ENCODE peak calls at places on chromosome 5, in five cellular contexts. R, E, O, M and W are unnamed samples.

GRCh38 chr5:80141681-80142080 is 106.5 kb downstream of the THBS4 start:
- ATAC-seq in O (no peak), R (no peak), E (no peak), M (peak; percentile 69), W (no peak)

GRCh38 chr5:137320056-137321045 is 178.8 kb downstream of the SPOCK1 start:
- ATAC-seq in O (peak; percentile 56), E (no peak), M (no peak), R (peak; percentile 36), W (no peak)

GRCh38 chr5:172816887-172817418 is 17.1 kb upstream of the ERGIC1 start:
- ATAC-seq in E (peak; percentile 72), O (no peak), M (no peak), R (peak; percentile 84), W (no peak)

GRCh38 chr5:152501294-152501693 is 96.2 kb upstream of the NMUR2 start:
- ATAC-seq in R (no peak), O (peak; percentile 66), E (no peak), M (no peak), W (no peak)

GRCh38 chr5:65062684-65063083 is 294.0 kb downstream of the CWC27 start:
- ATAC-seq in E (no peak), O (no peak), R (no peak), M (no peak), W (peak; percentile 91)

GRCh38 chr5:139459451-139459934 is 3.0 kb downstream of the ECSCR start:
- ATAC-seq in E (peak; percentile 50), M (no peak), R (no peak), O (peak; percentile 66), W (peak; percentile 44)

GRCh38 chr5:81630721-81631120 is 120.2 kb downstream of the SSBP2 start:
- ATAC-seq in O (peak; percentile 8), M (no peak), R (no peak), E (no peak), W (no peak)

GRCh38 chr5:40879163-40879942 is 29.9 kb upstream of the C7 start:
- ATAC-seq in E (peak; percentile 33), O (peak; percentile 67), R (peak; percentile 83), M (no peak), W (peak; percentile 48)

GRCh38 chr5:78660401-78660800 is 11.8 kb upstream of the LHFPL2 start:
- ATAC-seq in E (no peak), O (no peak), R (peak; percentile 67), M (no peak), W (no peak)

GRCh38 chr5:166282939-166283338 is 2008.5 kb upstream of the WWC1 start:
- ATAC-seq in M (no peak), R (no peak), O (no peak), E (no peak), W (no peak)

GRCh38 chr5:6291961-6292360 is 86.4 kb downstream of the MED10 start:
- ATAC-seq in E (peak; percentile 75), R (peak; percentile 80), O (peak; percentile 74), M (no peak), W (no peak)

GRCh38 chr5:39775058-39775457 is 350.3 kb upstream of the DAB2 start:
- ATAC-seq in M (no peak), E (no peak), O (no peak), R (no peak), W (no peak)

GRCh38 chr5:62296998-62297397 is 9.0 kb upstream of the KIF2A start:
- ATAC-seq in O (peak; percentile 31), M (no peak), E (no peak), R (no peak), W (no peak)

GRCh38 chr5:131224387-131225191 is 39.3 kb upstream of the CDC42SE2 start:
- ATAC-seq in M (peak; percentile 53), R (peak; percentile 39), E (peak; percentile 74), O (peak; percentile 82), W (peak; percentile 58)

GRCh38 chr5:89299998-89300397 is 417.0 kb upstream of the MEF2C start:
- ATAC-seq in M (no peak), R (no peak), E (no peak), O (no peak), W (no peak)

GRCh38 chr5:109714592-109714991 is 24.9 kb downstream of the MAN2A1 start:
- ATAC-seq in R (peak; percentile 75), E (peak; percentile 41), M (no peak), O (no peak), W (no peak)

GRCh38 chr5:52751137-52751536 is 36.6 kb upstream of the ITGA1 start:
- ATAC-seq in O (no peak), M (no peak), E (no peak), R (no peak), W (no peak)

GRCh38 chr5:119368238-119368630 is 12.4 kb downstream of the TNFAIP8 start:
- ATAC-seq in E (no peak), M (no peak), R (no peak), O (peak; percentile 35), W (no peak)

GRCh38 chr5:119339344-119339743 is 16.5 kb upstream of the TNFAIP8 start:
- ATAC-seq in M (no peak), R (no peak), E (no peak), O (no peak), W (no peak)

GRCh38 chr5:93022770-93023169 is 558.2 kb downstream of the NR2F1-AS1 start:
- ATAC-seq in E (no peak), O (no peak), R (no peak), M (no peak), W (no peak)

DNA sequence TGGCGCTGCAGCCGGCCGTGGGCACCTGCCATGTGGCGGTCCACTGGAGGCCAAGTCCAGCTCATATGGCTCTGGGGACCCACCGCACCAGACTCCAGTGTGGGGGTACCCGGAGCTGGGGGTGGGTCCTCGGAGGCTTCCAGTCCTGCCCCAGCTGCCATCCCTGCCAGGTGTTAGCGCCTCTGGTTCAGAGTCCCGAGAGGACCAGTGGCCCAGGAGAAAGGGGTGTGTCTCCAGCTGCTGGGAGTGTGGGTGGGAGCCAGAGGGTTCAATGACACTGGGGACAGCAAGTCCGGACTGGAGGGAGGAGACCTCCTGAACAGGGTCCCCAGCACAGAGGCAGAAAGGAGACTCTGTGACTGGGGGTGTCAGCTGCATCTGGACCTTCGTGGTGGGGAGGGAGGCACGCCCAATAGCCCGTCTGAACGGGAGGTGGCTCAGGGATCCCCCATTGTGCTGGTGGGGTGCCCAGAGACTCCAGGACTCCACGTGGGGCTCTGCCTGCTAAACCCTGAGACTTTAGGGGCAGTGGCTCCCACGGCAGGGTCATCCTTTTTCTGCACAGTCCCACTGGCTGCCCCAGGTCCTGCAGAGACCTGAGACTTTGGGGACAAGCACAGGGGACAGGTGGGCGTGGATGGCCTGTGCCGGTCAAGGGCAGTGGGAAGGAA is 2.4 kb upstream of the AHRR start:
- ATAC-seq in M (no peak), O (no peak), R (no peak), E (peak; percentile 14), W (no peak)
- TF ChIP-seq POLR2AphosphoS5 in M (no peak), O (no peak), R (no peak), E (no peak), W (no peak)

DNA sequence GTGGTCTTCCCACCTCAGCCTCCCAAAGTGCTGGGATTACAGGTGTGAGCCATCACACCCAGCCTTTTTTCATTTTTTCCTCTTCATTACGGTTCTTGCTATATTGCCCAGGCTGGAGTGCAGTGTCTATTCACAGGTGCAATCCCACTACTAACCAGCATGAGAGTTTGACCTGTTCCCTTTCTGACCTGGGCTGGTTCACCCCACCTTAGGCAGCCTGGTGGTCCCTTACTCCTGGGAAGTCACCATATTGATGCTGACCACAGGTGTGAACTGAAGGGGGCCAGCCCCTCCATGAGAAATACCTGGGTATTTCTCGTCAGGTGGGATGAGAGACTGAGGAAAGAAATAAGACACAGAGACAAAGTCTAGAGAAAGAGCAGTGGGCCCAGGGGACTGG is 2.4 kb downstream of the PDE6A start:
- ATAC-seq in O (no peak), R (peak; percentile 35), M (no peak), E (peak; percentile 73), W (no peak)
- H3K4me1 ChIP-seq in O (no peaks in the 10 kb centered on the region), R (peaks cover 29% of the 10 kb centered on the region), M (peaks cover 20% of the 10 kb centered on the region), E (peaks cover 59% of the 10 kb centered on the region), W (no peaks in the 10 kb centered on the region)

DNA sequence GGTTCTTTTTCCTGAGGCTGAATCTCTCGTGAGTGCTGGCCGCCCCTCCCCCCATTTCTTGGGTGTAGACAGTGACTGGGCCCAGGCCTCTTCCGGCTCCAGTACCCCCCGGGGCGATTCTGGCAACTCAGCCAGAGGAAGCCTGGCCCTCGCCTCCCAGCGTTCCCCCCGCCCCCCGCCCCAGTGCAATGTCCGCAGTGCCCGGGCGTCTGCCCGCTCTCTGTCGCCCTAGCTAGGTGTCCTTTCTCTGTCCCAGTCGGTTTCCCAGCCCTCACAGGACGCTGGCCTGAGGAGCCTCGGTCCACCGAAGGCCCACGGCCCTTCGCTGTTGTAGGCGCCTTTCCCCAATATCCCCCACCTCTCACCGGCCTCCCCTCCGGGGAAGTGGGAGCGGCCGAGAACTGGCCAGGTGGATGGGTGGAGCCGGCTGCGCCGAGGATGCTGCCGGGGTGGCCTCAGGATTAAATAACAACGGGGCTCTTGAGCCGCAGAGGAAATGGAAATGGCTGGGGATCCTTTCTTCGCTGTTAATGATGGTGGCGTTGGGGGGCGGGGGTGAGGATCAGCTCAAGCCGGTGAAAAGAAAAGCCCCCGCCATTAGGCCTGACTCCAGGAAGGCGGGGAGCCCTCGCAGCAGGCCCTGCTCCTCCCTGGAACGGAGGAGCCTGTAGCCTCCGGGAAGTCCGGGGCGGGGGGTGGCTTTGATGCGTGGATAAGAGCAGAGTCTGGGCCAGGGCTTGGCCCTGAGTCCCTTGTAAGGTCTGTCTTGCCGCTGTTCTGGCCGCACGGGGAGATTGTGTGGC is 1.1 kb upstream of the SPRY4 start:
- ATAC-seq in E (peak; percentile 67), M (peak; percentile 13), O (peak; percentile 37), R (peak; percentile 62), W (no peak)
- TF ChIP-seq EP300 in E (no peak), M (no peak), O (no peak), R (peak; percentile 31), W (no peak)

GRCh38 chr5:154077692-154078091 is 38.9 kb downstream of the MFAP3 start:
- ATAC-seq in R (no peak), M (peak; percentile 72), E (no peak), O (no peak), W (peak; percentile 66)
- TF ChIP-seq POLR2AphosphoS5 in R (no peak), M (no peak), E (no peak), O (no peak), W (no peak)